ENCODE peak calls at places on chromosome X, in nine cellular contexts. I is fibroblast of pulmonary artery, D is HTR-8/SVneo, G is AG20443, B is AG08396, L is NCI-H510A treated with DMSO at 0.1 percent for 48 hours, K is HT1080, E is heart left ventricle, A is astrocyte of the spinal cord. Z is an unnamed sample.

GRCh38 chrX:2692221-2693122 is 1.4 kb downstream of the CD99 start:
- DNase-seq in A (peak), B (peak), I (peak), L (no peak), D (no peak), K (peak), G (peak), E (peak), Z (peak)

GRCh38 chrX:136112781-136113180 is 34.6 kb upstream of the FHL1 start:
- DNase-seq in I (peak), K (no peak), D (no peak), L (no peak), B (no peak), E (no peak), G (peak), A (no peak), Z (no peak)

GRCh38 chrX:133792198-133792953 is 193.0 kb downstream of the GPC3 start:
- DNase-seq in D (peak), L (peak), I (peak), E (peak), B (peak), G (peak), K (peak), A (peak), Z (peak)

GRCh38 chrX:100829730-100830129 is 9.5 kb downstream of the CSTF2 start:
- DNase-seq in A (peak), E (no peak), D (no peak), B (no peak), L (no peak), I (peak), G (no peak), K (peak), Z (peak)

GRCh38 chrX:48736303-48736702 is 25.2 kb upstream of the GLOD5 start:
- DNase-seq in K (no peak), A (no peak), D (no peak), B (no peak), L (no peak), I (no peak), G (no peak), E (no peak), Z (no peak)

GRCh38 chrX:39158801-39159657 is 357.8 kb downstream of the MID1IP1 start:
- DNase-seq in B (no peak), I (peak), G (peak), D (peak), K (peak), A (peak), L (peak), E (no peak), Z (peak)

GRCh38 chrX:54357414-54358377 is at the start of gene WNK3:
- DNase-seq in I (peak), D (peak), E (peak), L (peak), K (peak), B (peak), A (peak), G (peak), Z (no peak)

GRCh38 chrX:102067966-102068723 is 57.3 kb upstream of the TCEAL2 start:
- DNase-seq in D (no peak), B (peak), G (peak), A (peak), L (peak), K (no peak), E (no peak), I (peak), Z (no peak)

GRCh38 chrX:139842326-139843175 is 90.3 kb downstream of the ATP11C start:
- DNase-seq in K (no peak), L (no peak), B (no peak), D (no peak), I (peak), G (no peak), E (no peak), A (no peak), Z (no peak)

GRCh38 chrX:152632445-152633097 is 5.1 kb upstream of the GABRQ start:
- DNase-seq in K (peak), B (peak), E (no peak), L (peak), D (no peak), G (peak), I (peak), A (peak), Z (no peak)

GRCh38 chrX:151977923-151978322 is 3.4 kb upstream of the GABRE start:
- DNase-seq in D (no peak), G (no peak), I (no peak), B (no peak), A (no peak), E (no peak), L (no peak), K (no peak), Z (no peak)

GRCh38 chrX:67619253-67619652 is 75.4 kb downstream of the AR start:
- DNase-seq in L (no peak), A (peak), B (peak), D (no peak), K (peak), G (peak), E (no peak), I (peak), Z (no peak)

GRCh38 chrX:30735839-30736238 is 82.6 kb downstream of the GK start:
- DNase-seq in A (peak), I (peak), B (peak), L (peak), E (peak), G (peak), K (peak), D (peak), Z (peak)

GRCh38 chrX:349196-349595 is 30.6 kb upstream of the GTPBP6 start:
- DNase-seq in D (no peak), L (no peak), A (no peak), K (no peak), E (no peak), I (peak), B (no peak), G (no peak), Z (no peak)

GRCh38 chrX:135985974-135986312 is 708 bp downstream of the SLC9A6 start:
- DNase-seq in I (no peak), G (no peak), E (no peak), B (no peak), A (no peak), K (no peak), L (no peak), D (no peak), Z (no peak)

GRCh38 chrX:48910926-48911406 is 480 bp downstream of the SLC35A2 start:
- DNase-seq in L (no peak), A (peak), B (peak), K (no peak), G (peak), E (no peak), I (peak), D (no peak), Z (no peak)

GRCh38 chrX:38856670-38857069 is 55.4 kb downstream of the MID1IP1 start:
- DNase-seq in A (no peak), K (no peak), B (no peak), D (no peak), E (no peak), G (no peak), I (no peak), L (no peak), Z (no peak)

GRCh38 chrX:76183289-76184057 is 10.6 kb downstream of the PBDC1 start:
- DNase-seq in K (no peak), A (peak), I (peak), B (peak), D (no peak), E (no peak), G (no peak), L (no peak), Z (no peak)

GRCh38 chrX:46913710-46914109 is 1.5 kb downstream of the JADE3 start:
- DNase-seq in G (peak), L (peak), B (peak), I (peak), K (no peak), A (peak), E (peak), D (no peak), Z (no peak)

GRCh38 chrX:9147631-9148189 is 113.8 kb upstream of the FAM9B start:
- DNase-seq in D (no peak), K (no peak), G (no peak), B (no peak), L (no peak), E (no peak), A (no peak), I (no peak), Z (no peak)

GRCh38 chrX:8748855-8749254 is 16.9 kb upstream of the ANOS1 start:
- DNase-seq in A (peak), E (no peak), B (peak), D (peak), L (no peak), I (peak), K (peak), G (peak), Z (no peak)

GRCh38 chrX:118644378-118644777 is 83.0 kb upstream of the IL13RA1 start:
- DNase-seq in L (peak), G (peak), A (peak), E (no peak), K (peak), I (peak), B (peak), D (no peak), Z (peak)

GRCh38 chrX:13304052-13304451 is 15.8 kb downstream of the ATXN3L start:
- DNase-seq in B (no peak), E (no peak), G (no peak), I (no peak), A (no peak), D (no peak), K (no peak), L (no peak), Z (no peak)

GRCh38 chrX:15343075-15343476 is 7.8 kb upstream of the PIGA start:
- DNase-seq in K (no peak), D (no peak), E (no peak), A (no peak), I (peak), L (no peak), G (peak), B (peak), Z (no peak)

GRCh38 chrX:107205770-107206696 is at the start of the genes DNAAF6 and NUP62CL:
- DNase-seq in K (no peak), A (peak), G (peak), B (peak), E (peak), L (peak), I (peak), D (peak), Z (peak)

GRCh38 chrX:47623540-47624027 is 3.9 kb upstream of the SYN1 start:
- DNase-seq in I (peak), E (peak), A (peak), L (peak), G (peak), B (peak), D (peak), K (peak), Z (peak)

GRCh38 chrX:39613508-39613921 is 484.2 kb downstream of the BCOR start:
- DNase-seq in K (no peak), D (peak), E (peak), G (peak), I (peak), A (peak), B (no peak), L (peak), Z (peak)

GRCh38 chrX:149829751-149830191 is 48.0 kb downstream of the MAGEA9 start:
- DNase-seq in K (peak), I (peak), B (no peak), G (no peak), D (no peak), E (no peak), L (no peak), A (peak), Z (no peak)

GRCh38 chrX:39361736-39362135 is 560.5 kb downstream of the MID1IP1 start:
- DNase-seq in K (no peak), I (peak), D (no peak), G (no peak), L (no peak), B (no peak), E (no peak), A (no peak), Z (no peak)

GRCh38 chrX:39675619-39676018 is 422.1 kb downstream of the BCOR start:
- DNase-seq in I (peak), D (no peak), G (no peak), K (peak), L (no peak), A (no peak), E (peak), B (no peak), Z (peak)

GRCh38 chrX:10010686-10011085 is 43.5 kb downstream of the CLDN34 start:
- DNase-seq in K (peak), L (no peak), E (no peak), B (no peak), I (peak), G (no peak), A (no peak), D (no peak), Z (no peak)

GRCh38 chrX:111098874-111099273 is 2.9 kb downstream of the PAK3 start:
- DNase-seq in D (no peak), L (peak), I (peak), B (peak), G (peak), A (peak), K (peak), E (no peak), Z (no peak)

GRCh38 chrX:13899607-13900006 is 82.7 kb upstream of the GPM6B start:
- DNase-seq in L (no peak), K (peak), B (peak), I (peak), G (peak), A (peak), D (peak), E (no peak), Z (peak)

GRCh38 chrX:23888887-23889501 is 18.7 kb downstream of the APOO start:
- DNase-seq in K (no peak), G (no peak), L (no peak), E (no peak), I (no peak), D (no peak), B (no peak), A (peak), Z (peak)

Z was measured in NCI-H226.